ENCODE peak calls at places on chromosome 13, in ten cellular contexts. X, I, A, J, K, E, Q, Y, O and D are unnamed samples.

GRCh38 chr13:76609643-76610042 is 276.6 kb downstream of the KCTD12 start:
- DNase-seq in X (no peak), I (no peak), A (no peak), J (no peak), K (no peak), E (no peak), Q (no peak), Y (no peak), O (no peak), D (no peak)

GRCh38 chr13:26377038-26377437 is 123.1 kb downstream of the CDK8 start:
- DNase-seq in X (peak), I (no peak), A (no peak), J (peak), K (peak), E (no peak), Q (peak), Y (peak), O (peak), D (peak)

GRCh38 chr13:99658266-99658991 is 157.2 kb downstream of the TM9SF2 start:
- DNase-seq in X (peak), I (no peak), A (no peak), J (peak), K (peak), E (peak), Q (no peak), Y (peak), O (peak), D (peak)

GRCh38 chr13:36217456-36217855 is 3.1 kb upstream of the SOHLH2 start:
- DNase-seq in X (no peak), I (no peak), A (no peak), J (no peak), K (no peak), E (no peak), Q (no peak), Y (no peak), O (no peak), D (no peak)

GRCh38 chr13:44768775-44769578 is 192.8 kb upstream of the TSC22D1 start:
- DNase-seq in X (no peak), I (no peak), A (no peak), J (no peak), K (no peak), E (no peak), Q (no peak), Y (peak), O (peak), D (no peak)

GRCh38 chr13:50403311-50403710 is 388.1 kb downstream of the KCNRG start:
- DNase-seq in X (no peak), I (no peak), A (no peak), J (no peak), K (no peak), E (no peak), Q (no peak), Y (no peak), O (peak), D (no peak)

GRCh38 chr13:38386421-38386820 is 36.8 kb downstream of the UFM1 start:
- DNase-seq in X (no peak), I (no peak), A (no peak), J (no peak), K (peak), E (no peak), Q (no peak), Y (no peak), O (no peak), D (no peak)

GRCh38 chr13:20702945-20703784 is at the start of gene IL17D:
- DNase-seq in X (peak), I (no peak), A (no peak), J (peak), K (peak), E (peak), Q (peak), Y (peak), O (no peak), D (peak)

GRCh38 chr13:39765801-39766463 is 110.5 kb downstream of the COG6 start:
- DNase-seq in X (peak), I (no peak), A (peak), J (peak), K (peak), E (no peak), Q (peak), Y (no peak), O (peak), D (peak)

GRCh38 chr13:35014606-35015005 is 72.5 kb downstream of the NBEA start:
- DNase-seq in X (peak), I (no peak), A (no peak), J (no peak), K (no peak), E (no peak), Q (no peak), Y (no peak), O (no peak), D (no peak)

GRCh38 chr13:30108913-30109237 is 198.5 kb downstream of the KATNAL1 start:
- DNase-seq in X (no peak), I (no peak), A (no peak), J (no peak), K (no peak), E (no peak), Q (no peak), Y (no peak), O (peak), D (no peak)

GRCh38 chr13:111385182-111385857 is 64.9 kb downstream of the TEX29 start:
- DNase-seq in X (no peak), I (no peak), A (no peak), J (no peak), K (no peak), E (no peak), Q (no peak), Y (peak), O (no peak), D (no peak)

GRCh38 chr13:106573279-106573831 is 5.4 kb upstream of the ARGLU1 start:
- DNase-seq in X (no peak), I (peak), A (peak), J (no peak), K (peak), E (no peak), Q (no peak), Y (no peak), O (no peak), D (peak)

GRCh38 chr13:26459276-26460131 is 98.0 kb upstream of the WASF3 start:
- DNase-seq in X (no peak), I (no peak), A (peak), J (no peak), K (peak), E (no peak), Q (no peak), Y (no peak), O (peak), D (peak)

GRCh38 chr13:110835721-110836599 is 78.9 kb downstream of the ANKRD10 start:
- DNase-seq in X (no peak), I (no peak), A (no peak), J (no peak), K (no peak), E (no peak), Q (no peak), Y (no peak), O (no peak), D (no peak)

GRCh38 chr13:46288570-46289259 is 77.0 kb downstream of the LRRC63 start:
- DNase-seq in X (peak), I (no peak), A (no peak), J (peak), K (peak), E (no peak), Q (peak), Y (no peak), O (peak), D (no peak)

GRCh38 chr13:78736142-78736541 is 77.2 kb upstream of the OBI1 start:
- DNase-seq in X (no peak), I (no peak), A (no peak), J (no peak), K (no peak), E (no peak), Q (no peak), Y (no peak), O (peak), D (no peak)

GRCh38 chr13:77429320-77430142 is 102.6 kb upstream of the MYCBP2 start:
- DNase-seq in X (no peak), I (no peak), A (no peak), J (no peak), K (peak), E (peak), Q (peak), Y (peak), O (peak), D (peak)

GRCh38 chr13:30113983-30114491 is 193.3 kb downstream of the KATNAL1 start:
- DNase-seq in X (peak), I (no peak), A (no peak), J (peak), K (no peak), E (no peak), Q (no peak), Y (no peak), O (no peak), D (no peak)

GRCh38 chr13:48493076-48493765 is 39.7 kb downstream of the RCBTB2 start:
- DNase-seq in X (no peak), I (no peak), A (no peak), J (no peak), K (peak), E (no peak), Q (peak), Y (peak), O (no peak), D (no peak)